ENCODE peak calls at places on chromosomes 7 and 10, in four cellular contexts. R is CD8-positive, alpha-beta memory T cell; D is fibroblast of the aortic adventitia; O is WERI-Rb-1. A is an unnamed sample.

GRCh38 chr10:84012831-84013458 is 126.4 kb upstream of the GHITM start:
- DNase-seq in R (no peak), D (no peak), O (no peak), A (no peak)

GRCh38 chr7:55546826-55547225 is 25.5 kb downstream of the VOPP1 start:
- DNase-seq in R (no peak), D (peak; percentile 75), O (peak; percentile 63), A (no peak)

GRCh38 chr7:33952824-33953223 is 47.5 kb downstream of the BMPER start:
- DNase-seq in R (no peak), D (no peak), O (no peak), A (no peak)

GRCh38 chr10:70109064-70109729 is 23.4 kb downstream of the AIFM2 start:
- DNase-seq in R (no peak), D (no peak), O (peak; percentile 37), A (no peak)

GRCh38 chr10:70508912-70509366 is 30.4 kb downstream of the PALD1 start:
- DNase-seq in R (no peak), D (peak; percentile 22), O (peak; percentile 26), A (peak; percentile 89)

GRCh38 chr10:4254101-4254994 is 469.3 kb upstream of the KLF6 start:
- DNase-seq in R (no peak), D (peak; percentile 90), O (no peak), A (no peak)

GRCh38 chr10:97134983-97135382 is 50.8 kb downstream of the SLIT1 start:
- DNase-seq in R (no peak), D (no peak), O (no peak), A (no peak)

GRCh38 chr10:97685395-97685958 is 1.6 kb downstream of the AVPI1 start:
- DNase-seq in R (no peak), D (peak; percentile 64), O (peak; percentile 26), A (peak; percentile 73)

GRCh38 chr7:18491871-18492270 is 3.7 kb upstream of the HDAC9 start:
- DNase-seq in R (no peak), D (no peak), O (no peak), A (no peak)

GRCh38 chr10:97567891-97568290 is 4.7 kb upstream of the ANKRD2 start:
- DNase-seq in R (no peak), D (no peak), O (peak; percentile 32), A (peak; percentile 38)

GRCh38 chr7:24764972-24765744 is 7.9 kb upstream of the GSDME start:
- DNase-seq in R (no peak), D (no peak), O (no peak), A (no peak)

GRCh38 chr10:10564081-10564480 is 453.6 kb upstream of the CELF2 start:
- DNase-seq in R (no peak), D (peak; percentile 35), O (no peak), A (no peak)

GRCh38 chr7:38744746-38745145 is 113.6 kb upstream of the AMPH start:
- DNase-seq in R (no peak), D (peak; percentile 68), O (no peak), A (no peak)

GRCh38 chr7:133513608-133514007 is 260.7 kb downstream of the EXOC4 start:
- DNase-seq in R (no peak), D (peak; percentile 51), O (no peak), A (no peak)

GRCh38 chr7:152564656-152565055 is 111.3 kb downstream of the XRCC2 start:
- DNase-seq in R (no peak), D (no peak), O (no peak), A (no peak)

GRCh38 chr7:77862691-77863090 is 64.1 kb downstream of the PHTF2 start:
- DNase-seq in R (no peak), D (peak; percentile 11), O (no peak), A (no peak)

DNA sequence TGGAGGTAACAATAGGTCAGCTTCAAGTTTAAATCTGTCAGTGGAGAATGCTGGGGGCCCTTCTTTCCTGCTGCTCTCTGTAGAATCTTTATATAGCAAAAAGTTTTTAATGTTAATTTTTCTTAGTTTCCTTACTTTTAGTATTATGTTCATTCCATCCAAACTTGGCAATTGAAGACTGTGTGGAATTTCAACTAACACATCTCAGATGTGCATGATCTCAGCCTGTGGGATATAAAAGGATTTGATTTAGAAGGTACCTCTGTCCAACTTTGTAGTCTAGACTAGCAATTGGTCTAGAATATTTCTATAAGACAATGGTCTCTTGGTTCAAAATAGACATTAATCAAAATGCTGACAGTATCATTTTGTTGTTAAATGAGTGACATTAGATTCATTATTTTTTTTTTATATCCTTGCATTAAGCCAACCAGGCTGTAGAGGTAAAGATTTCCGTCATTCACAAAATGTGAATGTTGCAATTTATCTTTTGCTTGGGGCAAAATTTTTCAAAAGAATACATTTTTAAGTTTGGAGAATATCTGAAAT is 100.4 kb upstream of the SEMA3A start:
- DNase-seq in R (no peak), D (peak; percentile 24), O (no peak), A (no peak)
- H3K4me3 ChIP-seq in R (no peak overlapping the region), D (no peak overlapping the region), O (no peak overlapping the region), A (no peak overlapping the region)

GRCh38 chr10:15146366-15146765 is 22.1 kb downstream of the NMT2 start:
- DNase-seq in R (no peak), D (no peak), O (no peak), A (peak; percentile 35)
- H3K4me3 ChIP-seq in R (no peak overlapping the region), D (no peak overlapping the region), O (no peak overlapping the region), A (no peak overlapping the region)

DNA sequence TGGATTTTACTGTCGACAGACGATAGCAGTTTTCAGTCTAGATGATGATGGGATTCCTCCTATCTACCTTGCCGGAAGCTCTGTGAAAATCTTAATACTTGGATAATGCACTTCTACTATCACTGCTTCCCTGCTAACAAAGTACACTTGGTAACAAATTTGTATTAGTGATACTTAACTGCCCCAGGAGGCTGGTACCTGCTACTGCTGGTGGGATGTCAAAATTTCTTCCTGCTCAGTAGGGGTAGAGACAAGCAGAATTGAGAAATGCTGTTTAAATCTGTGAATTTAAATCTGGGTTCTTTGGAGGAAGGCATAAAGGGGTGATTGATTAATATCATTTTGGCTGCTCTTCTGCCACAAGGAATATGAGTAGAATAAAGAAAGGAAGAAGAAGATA is 99.8 kb upstream of the STRIP2 start:
- DNase-seq in R (no peak), D (no peak), O (no peak), A (peak; percentile 33)
- H3K4me3 ChIP-seq in R (no peak overlapping the region), D (no peak overlapping the region), O (no peak overlapping the region), A (no peak overlapping the region)

GRCh38 chr10:123891147-123892011 is at the start of gene CPXM2:
- DNase-seq in R (no peak), D (no peak), O (no peak), A (peak; percentile 89)

GRCh38 chr10:123890246-123890645 is 1.4 kb downstream of the CPXM2 start:
- DNase-seq in R (no peak), D (peak; percentile 50), O (no peak), A (no peak)

GRCh38 chr10:123888751-123889150 is 2.9 kb downstream of the CPXM2 start:
- DNase-seq in R (no peak), D (no peak), O (no peak), A (no peak)

GRCh38 chr10:123889821-123890220 is 1.8 kb downstream of the CPXM2 start:
- DNase-seq in R (no peak), D (no peak), O (no peak), A (no peak)

GRCh38 chr10:123890761-123891146 is 853 bp downstream of the CPXM2 start:
- DNase-seq in R (no peak), D (peak; percentile 40), O (no peak), A (peak; percentile 55)
- H3K4me3 ChIP-seq in R (no peak overlapping the region), D (peak overlapping the region; percentile 63), O (no peak overlapping the region), A (peak overlapping the region; percentile 53)

GRCh38 chr10:33401300-33401699 is 66.8 kb upstream of the NRP1 start:
- DNase-seq in R (no peak), D (no peak), O (no peak), A (no peak)
- H3K4me3 ChIP-seq in R (no peak overlapping the region), D (no peak overlapping the region), O (no peak overlapping the region), A (no peak overlapping the region)

A was measured in H7.